ENCODE peak calls at places on chromosomes 1 and 21, in four cellular contexts. K is GM12878, W is H1, Q is K562. B is an unnamed sample.

GRCh38 chr1:203769505-203770343 is 4.7 kb downstream of the LAX1 start:
- DNase-seq in K (no peak), W (no peak), Q (no peak), B (peak; percentile 94)

GRCh38 chr1:165914136-165914798 is 86.9 kb downstream of the UCK2 start:
- DNase-seq in W (peak; percentile 72), K (peak; percentile 54), Q (peak; percentile 81), B (peak; percentile 88)

GRCh38 chr1:206513312-206514111 is 6.2 kb downstream of the RASSF5 start:
- DNase-seq in W (no peak), K (no peak), Q (no peak), B (peak; percentile 87)

GRCh38 chr1:234997201-234998173 is 131.2 kb downstream of the TOMM20 start:
- DNase-seq in W (no peak), Q (no peak), K (no peak), B (peak; percentile 99)

GRCh38 chr1:43293896-43294760 is 6.7 kb upstream of the TIE1 start:
- DNase-seq in W (no peak), Q (no peak), K (no peak), B (peak; percentile 56)

GRCh38 chr21:26965567-26966359 is 1.1 kb downstream of the ADAMTS5 start:
- DNase-seq in Q (no peak), K (no peak), W (peak; percentile 88), B (peak; percentile 12)

GRCh38 chr1:156259805-156260204 is 11.9 kb upstream of the PAQR6 start:
- DNase-seq in Q (no peak), W (no peak), K (no peak), B (no peak)

GRCh38 chr1:7221823-7222462 is 436.7 kb downstream of the CAMTA1 start:
- DNase-seq in Q (no peak), W (no peak), K (no peak), B (peak; percentile 48)

GRCh38 chr1:197557302-197557701 is 218.0 kb downstream of the DENND1B start:
- DNase-seq in W (no peak), K (no peak), Q (no peak), B (peak; percentile 45)

GRCh38 chr1:194538453-194538852 is 1352.0 kb upstream of the B3GALT2 start:
- DNase-seq in Q (no peak), K (no peak), W (no peak), B (no peak)

GRCh38 chr1:159868766-159869165 is 6.3 kb upstream of the VSIG8 start:
- DNase-seq in Q (no peak), K (no peak), W (no peak), B (no peak)

GRCh38 chr1:43427524-43427923 is 26.2 kb downstream of the HYI start:
- DNase-seq in Q (no peak), W (no peak), K (no peak), B (no peak)

GRCh38 chr1:117782056-117782455 is 147.4 kb downstream of the GDAP2 start:
- DNase-seq in K (no peak), Q (no peak), W (no peak), B (no peak)

GRCh38 chr1:72439036-72439435 is 156.7 kb upstream of the NEGR1 start:
- DNase-seq in Q (no peak), W (no peak), K (no peak), B (peak; percentile 56)

GRCh38 chr1:44632511-44633072 is 41.7 kb downstream of the TMEM53 start:
- DNase-seq in K (no peak), Q (peak; percentile 69), W (no peak), B (peak; percentile 32)

GRCh38 chr1:161196521-161197451 is 2.1 kb downstream of the ADAMTS4 start:
- DNase-seq in W (no peak), Q (no peak), K (no peak), B (peak; percentile 75)

GRCh38 chr21:41900401-41900800 is 21.3 kb upstream of the PRDM15 start:
- DNase-seq in Q (no peak), W (no peak), K (no peak), B (no peak)

GRCh38 chr21:41901099-41901498 is 22.0 kb upstream of the PRDM15 start:
- DNase-seq in K (no peak), Q (no peak), W (no peak), B (no peak)

GRCh38 chr21:41903559-41904351 is 24.6 kb upstream of the PRDM15 start:
- DNase-seq in W (no peak), Q (no peak), K (no peak), B (no peak)

GRCh38 chr21:41902946-41903345 is 23.8 kb upstream of the PRDM15 start:
- DNase-seq in Q (no peak), K (no peak), W (no peak), B (no peak)

DNA sequence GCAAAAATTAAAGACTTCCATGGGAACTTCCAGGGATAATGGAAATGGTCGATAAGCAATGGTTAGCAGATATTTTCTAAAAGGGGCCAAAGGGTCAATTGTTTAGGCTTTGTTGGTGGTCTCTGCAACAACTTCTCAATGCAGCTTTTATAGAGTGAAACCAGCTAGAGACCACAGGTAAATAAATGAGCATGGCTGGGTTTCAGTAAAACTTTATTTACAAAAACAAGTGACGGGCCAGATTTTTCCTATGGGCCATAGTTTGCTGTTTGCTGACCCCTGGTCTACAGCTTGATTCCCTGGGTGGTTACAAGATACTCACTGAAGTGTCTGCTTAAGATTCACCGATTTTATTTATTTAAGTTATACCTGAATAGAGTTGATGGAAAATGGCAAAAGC is 22.6 kb upstream of the PRDM15 start:
- DNase-seq in K (no peak), Q (no peak), W (no peak), B (no peak)
- TF ChIP-seq CHD1 in K (no peak), Q (no peak), W (no peak), B (no peak)

GRCh38 chr1:212634252-212634651 is 25.7 kb downstream of the ATF3 start:
- DNase-seq in Q (no peak), K (no peak), W (no peak), B (no peak)

GRCh38 chr1:212633144-212633543 is 24.6 kb downstream of the ATF3 start:
- DNase-seq in Q (no peak), W (no peak), K (no peak), B (no peak)

GRCh38 chr1:212637902-212638301 is 29.3 kb downstream of the ATF3 start:
- DNase-seq in W (no peak), K (no peak), Q (no peak), B (peak; percentile 67)

GRCh38 chr1:212638419-212639151 is 30.0 kb downstream of the ATF3 start:
- DNase-seq in K (no peak), Q (no peak), W (no peak), B (peak; percentile 76)

DNA sequence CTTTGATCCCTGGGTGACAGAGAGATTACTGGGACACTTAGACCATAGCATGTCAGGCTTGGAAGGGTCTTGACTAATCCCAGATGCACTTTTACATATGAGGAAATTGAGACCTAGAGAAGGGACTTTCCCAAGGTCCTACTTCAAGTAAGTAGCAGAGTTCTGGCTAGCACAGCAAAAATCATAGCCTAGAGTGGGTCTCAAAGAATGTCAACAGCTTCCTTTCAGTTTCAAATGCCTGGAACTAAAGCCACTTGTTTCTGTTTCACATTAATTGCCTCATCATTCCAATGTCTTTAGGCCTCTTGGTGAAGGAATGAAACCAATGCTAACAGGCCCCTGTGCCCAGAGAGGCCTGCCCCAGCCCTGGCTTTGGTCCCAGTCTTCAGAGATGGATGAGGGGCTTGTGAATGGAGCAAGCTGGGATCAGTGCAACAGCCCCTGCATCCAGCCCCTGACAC is 26.6 kb downstream of the ATF3 start:
- DNase-seq in W (no peak), K (peak; percentile 13), Q (no peak), B (peak; percentile 74)
- TF ChIP-seq CHD1 in W (no peak), K (no peak), Q (no peak), B (no peak)

GRCh38 chr1:219991511-219991810 is 54.8 kb downstream of the EPRS1 start:
- DNase-seq in Q (no peak), K (no peak), W (no peak), B (no peak)
- TF ChIP-seq CHD1 in Q (no peak), K (no peak), W (no peak), B (no peak)

GRCh38 chr1:60279798-60280197 is 206.2 kb upstream of the C1orf87 start:
- DNase-seq in K (no peak), W (no peak), Q (no peak), B (peak; percentile 6)
- TF ChIP-seq CHD1 in K (no peak), W (no peak), Q (no peak), B (no peak)

DNA sequence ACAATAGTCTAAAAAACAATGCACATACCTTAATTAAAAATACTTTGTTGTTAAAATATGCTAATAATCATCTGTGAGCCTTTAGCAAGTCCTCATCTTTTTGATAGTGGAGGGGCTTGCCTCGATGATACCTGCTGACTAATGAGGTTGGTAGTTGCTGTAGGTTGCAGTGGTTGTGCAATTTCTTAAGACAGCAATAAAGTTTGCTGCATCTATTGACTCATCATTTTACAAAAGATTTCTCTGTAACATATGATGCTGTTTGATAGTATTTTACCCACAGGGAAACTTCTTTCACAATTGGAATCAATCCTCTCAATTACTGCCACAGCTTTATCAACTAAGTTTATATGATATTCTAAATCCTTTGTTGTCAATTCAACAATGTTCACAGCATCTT is 7.6 kb downstream of the C1orf87 start:
- DNase-seq in K (no peak), Q (no peak), W (no peak), B (no peak)
- TF ChIP-seq CHD1 in K (no peak), Q (no peak), W (no peak), B (no peak)

GRCh38 chr1:39926820-39927219 is 25.1 kb upstream of the MYCL start:
- DNase-seq in W (no peak), Q (no peak), K (no peak), B (no peak)
- TF ChIP-seq CHD1 in W (no peak), Q (no peak), K (no peak), B (no peak)

DNA sequence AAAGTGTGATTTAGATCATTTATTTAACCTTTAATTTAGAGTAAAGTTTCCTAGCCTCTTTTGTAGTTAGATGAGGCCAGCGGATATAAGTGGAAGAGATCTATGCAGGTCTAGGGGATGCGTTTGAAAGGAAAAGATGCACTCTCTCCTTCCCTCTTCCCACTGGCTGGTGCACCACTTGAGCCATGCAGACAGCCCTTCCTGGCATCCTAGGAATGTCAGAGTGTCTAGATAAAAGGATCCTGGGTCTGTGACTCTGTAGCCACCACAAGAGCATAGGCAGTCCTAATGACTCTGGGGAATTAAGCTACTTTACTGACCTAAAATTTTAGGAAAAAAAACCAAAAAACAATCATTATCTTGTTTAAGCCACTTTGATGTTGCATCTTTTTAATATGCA is 16.0 kb upstream of the STUM start:
- DNase-seq in W (no peak), Q (no peak), K (no peak), B (no peak)
- TF ChIP-seq CHD1 in W (no peak), Q (no peak), K (no peak), B (no peak)